ENCODE peak calls at places on chromosomes 16 and 17, in six cellular contexts. One of them, this sample, is unnamed.

GRCh38 chr17:66548158-66548557 is 245.7 kb downstream of the PRKCA start:
- DNase-seq in IMR-90: no peak
- DNase-seq in fibroblast of mammary gland: peak
- DNase-seq in transverse colon: no peak
- DNase-seq in lower leg skin: no peak
- DNase-seq in heart left ventricle: no peak
- DNase-seq in this sample: no peak

GRCh38 chr17:65529761-65530157 is 31.7 kb downstream of the AXIN2 start:
- DNase-seq in IMR-90: no peak
- DNase-seq in fibroblast of mammary gland: no peak
- DNase-seq in transverse colon: no peak
- DNase-seq in lower leg skin: no peak
- DNase-seq in heart left ventricle: no peak
- DNase-seq in this sample: no peak

GRCh38 chr17:13736915-13737314 is 135.2 kb upstream of the HS3ST3A1 start:
- DNase-seq in IMR-90: peak
- DNase-seq in fibroblast of mammary gland: peak
- DNase-seq in transverse colon: no peak
- DNase-seq in lower leg skin: no peak
- DNase-seq in heart left ventricle: no peak
- DNase-seq in this sample: no peak

GRCh38 chr17:65170839-65171238 is 33.7 kb downstream of the RGS9 start:
- DNase-seq in IMR-90: peak
- DNase-seq in fibroblast of mammary gland: no peak
- DNase-seq in transverse colon: no peak
- DNase-seq in lower leg skin: no peak
- DNase-seq in heart left ventricle: peak
- DNase-seq in this sample: peak

GRCh38 chr17:82458885-82459424 is 414 bp downstream of the NARF start:
- DNase-seq in IMR-90: peak
- DNase-seq in fibroblast of mammary gland: no peak
- DNase-seq in transverse colon: peak
- DNase-seq in lower leg skin: no peak
- DNase-seq in heart left ventricle: peak
- DNase-seq in this sample: peak

GRCh38 chr17:82204831-82205719 is 7.6 kb downstream of the CCDC57 start:
- DNase-seq in IMR-90: peak
- DNase-seq in fibroblast of mammary gland: peak
- DNase-seq in transverse colon: no peak
- DNase-seq in lower leg skin: no peak
- DNase-seq in heart left ventricle: no peak
- DNase-seq in this sample: peak

GRCh38 chr16:66525396-66526180 is 24.3 kb downstream of the TK2 start:
- DNase-seq in IMR-90: no peak
- DNase-seq in fibroblast of mammary gland: no peak
- DNase-seq in transverse colon: no peak
- DNase-seq in lower leg skin: no peak
- DNase-seq in heart left ventricle: no peak
- DNase-seq in this sample: no peak

GRCh38 chr16:75264999-75265910 is 13.8 kb upstream of the BCAR1 start:
- DNase-seq in IMR-90: no peak
- DNase-seq in fibroblast of mammary gland: no peak
- DNase-seq in transverse colon: peak
- DNase-seq in lower leg skin: no peak
- DNase-seq in heart left ventricle: peak
- DNase-seq in this sample: no peak

GRCh38 chr17:8121531-8122390 is 2.1 kb downstream of the HES7 start:
- DNase-seq in IMR-90: peak
- DNase-seq in fibroblast of mammary gland: peak
- DNase-seq in transverse colon: peak
- DNase-seq in lower leg skin: no peak
- DNase-seq in heart left ventricle: peak
- DNase-seq in this sample: peak

GRCh38 chr16:15996432-15997109 is 47.2 kb downstream of the ABCC1 start:
- DNase-seq in IMR-90: peak
- DNase-seq in fibroblast of mammary gland: peak
- DNase-seq in transverse colon: no peak
- DNase-seq in lower leg skin: no peak
- DNase-seq in heart left ventricle: peak
- DNase-seq in this sample: peak

GRCh38 chr17:4550534-4551039 is 4.6 kb downstream of the MYBBP1A start:
- DNase-seq in IMR-90: no peak
- DNase-seq in fibroblast of mammary gland: no peak
- DNase-seq in transverse colon: no peak
- DNase-seq in lower leg skin: no peak
- DNase-seq in heart left ventricle: no peak
- DNase-seq in this sample: no peak

DNA sequence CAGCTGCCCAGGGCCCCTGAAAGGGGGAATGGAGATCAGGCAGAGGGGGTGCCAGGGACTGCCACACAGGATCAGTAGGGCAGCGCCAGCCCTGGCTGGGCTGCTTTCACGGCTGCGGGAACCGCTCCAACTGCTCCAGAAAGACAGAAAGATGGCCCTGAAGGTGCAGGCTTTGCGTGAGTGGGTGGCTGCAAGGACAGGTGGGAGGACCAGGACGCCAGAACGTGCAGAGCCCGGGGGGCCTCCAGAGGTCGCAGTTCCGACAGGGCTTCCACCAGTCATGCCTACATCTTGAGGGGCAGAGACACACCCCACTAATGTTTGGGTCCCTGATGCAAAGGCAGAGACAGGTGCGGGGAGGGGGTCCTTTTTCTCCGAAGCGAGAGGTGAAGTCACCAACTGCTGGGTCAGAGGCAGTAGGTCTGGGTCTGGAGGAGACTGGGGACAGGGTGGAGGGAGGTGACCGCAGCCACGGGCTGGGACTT is 790 bp upstream of the ATP6V0C start:
- DNase-seq in IMR-90: no peak
- DNase-seq in fibroblast of mammary gland: no peak
- DNase-seq in transverse colon: no peak
- DNase-seq in lower leg skin: no peak
- DNase-seq in heart left ventricle: peak
- DNase-seq in this sample: no peak
- TF ChIP-seq CTCF in IMR-90: no peak
- TF ChIP-seq CTCF in fibroblast of mammary gland: no peak
- TF ChIP-seq CTCF in transverse colon: no peak
- TF ChIP-seq CTCF in lower leg skin: no peak
- TF ChIP-seq CTCF in heart left ventricle: no peak
- TF ChIP-seq CTCF in this sample: peak

DNA sequence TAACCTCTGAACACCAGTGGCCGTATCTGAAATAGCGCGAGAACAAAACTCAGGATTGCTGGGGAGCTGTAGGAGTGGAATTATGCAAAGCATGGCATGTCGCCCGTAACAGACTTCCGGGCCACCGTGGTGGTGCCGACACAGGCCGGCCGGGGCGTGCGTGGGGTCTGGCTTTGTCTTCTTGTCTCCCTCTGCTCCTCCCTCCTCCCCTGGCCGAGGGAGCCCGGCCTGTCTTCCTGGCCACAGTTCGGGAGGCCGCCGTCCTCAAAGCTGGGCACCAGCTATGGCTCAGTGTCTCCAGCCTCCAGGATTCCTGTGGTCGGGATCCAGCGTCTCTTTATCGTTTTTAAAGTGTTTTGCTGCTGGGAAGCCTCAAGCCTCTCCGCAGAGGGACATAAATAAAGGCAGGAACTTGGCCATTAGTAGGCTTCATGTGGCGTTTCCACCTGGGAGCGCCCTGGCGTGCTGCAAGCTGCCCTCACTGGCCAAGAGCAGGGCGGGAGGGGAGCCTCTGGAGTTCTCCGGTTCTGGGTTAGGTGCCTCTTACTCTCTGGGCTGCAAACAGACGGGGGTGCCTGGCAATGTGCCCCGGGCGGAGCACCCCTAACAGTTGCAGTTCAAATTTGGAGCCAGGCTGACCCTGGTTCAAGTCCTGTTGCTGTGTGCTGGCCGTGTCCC is 22.0 kb upstream of the NPTX1 start:
- DNase-seq in IMR-90: peak
- DNase-seq in fibroblast of mammary gland: peak
- DNase-seq in transverse colon: peak
- DNase-seq in lower leg skin: no peak
- DNase-seq in heart left ventricle: no peak
- DNase-seq in this sample: peak
- H3K4me3 ChIP-seq in IMR-90: no peak
- H3K4me3 ChIP-seq in fibroblast of mammary gland: no peak
- H3K4me3 ChIP-seq in transverse colon: no peak
- H3K4me3 ChIP-seq in lower leg skin: no peak
- H3K4me3 ChIP-seq in heart left ventricle: no peak
- H3K4me3 ChIP-seq in this sample: no peak

GRCh38 chr17:56119191-56119590 is 34.1 kb upstream of the ANKFN1 start:
- DNase-seq in IMR-90: no peak
- DNase-seq in fibroblast of mammary gland: no peak
- DNase-seq in transverse colon: no peak
- DNase-seq in lower leg skin: no peak
- DNase-seq in heart left ventricle: no peak
- DNase-seq in this sample: no peak

GRCh38 chr17:56125830-56126819 is 27.1 kb upstream of the ANKFN1 start:
- DNase-seq in IMR-90: peak
- DNase-seq in fibroblast of mammary gland: peak
- DNase-seq in transverse colon: no peak
- DNase-seq in lower leg skin: peak
- DNase-seq in heart left ventricle: no peak
- DNase-seq in this sample: peak

DNA sequence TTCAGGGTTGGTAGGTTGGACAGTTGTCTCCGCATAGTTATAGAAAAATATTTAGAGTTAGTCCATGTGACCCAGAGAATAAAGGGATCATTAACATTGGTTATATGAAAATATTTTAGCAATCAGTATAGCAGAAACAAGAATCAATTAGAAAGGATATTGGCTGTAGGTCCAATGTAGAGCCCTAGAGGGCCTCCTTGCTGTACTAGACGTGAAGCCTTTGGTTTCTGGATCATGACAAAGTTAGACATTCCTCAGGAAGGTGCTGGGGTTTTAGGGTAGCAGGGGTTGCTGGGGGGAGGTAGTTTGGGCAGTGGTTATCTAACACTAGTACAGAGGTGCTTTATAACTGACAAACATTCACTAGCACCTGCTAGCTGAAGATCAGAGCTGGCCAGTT is 31.6 kb upstream of the ANKFN1 start:
- DNase-seq in IMR-90: no peak
- DNase-seq in fibroblast of mammary gland: no peak
- DNase-seq in transverse colon: no peak
- DNase-seq in lower leg skin: no peak
- DNase-seq in heart left ventricle: no peak
- DNase-seq in this sample: no peak
- TF ChIP-seq CTCF in IMR-90: peak
- TF ChIP-seq CTCF in fibroblast of mammary gland: peak
- TF ChIP-seq CTCF in transverse colon: no peak
- TF ChIP-seq CTCF in lower leg skin: no peak
- TF ChIP-seq CTCF in heart left ventricle: no peak
- TF ChIP-seq CTCF in this sample: peak

DNA sequence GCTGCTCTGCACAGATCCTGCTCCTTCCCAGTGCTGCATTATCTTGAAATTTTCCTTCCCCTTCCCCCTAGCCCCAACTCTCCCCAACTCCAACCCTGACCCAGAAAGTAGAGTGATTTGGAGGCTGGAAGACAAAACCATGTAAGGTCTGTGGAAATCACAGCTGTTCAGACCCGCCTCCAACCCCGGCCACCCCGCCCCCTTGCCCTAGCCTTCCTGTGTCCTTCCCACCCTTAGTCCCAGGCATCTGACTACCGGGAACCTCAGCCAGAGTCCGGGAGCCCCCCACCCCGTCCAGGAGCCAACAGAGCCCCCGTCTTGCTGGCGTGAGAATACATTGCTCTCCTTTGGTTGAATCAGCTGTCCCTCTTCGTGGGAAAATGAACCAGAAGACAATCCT is at the start of gene AOC3:
- DNase-seq in IMR-90: no peak
- DNase-seq in fibroblast of mammary gland: no peak
- DNase-seq in transverse colon: peak
- DNase-seq in lower leg skin: no peak
- DNase-seq in heart left ventricle: peak
- DNase-seq in this sample: no peak
- H3K4me3 ChIP-seq in IMR-90: no peak
- H3K4me3 ChIP-seq in fibroblast of mammary gland: no peak
- H3K4me3 ChIP-seq in transverse colon: peak
- H3K4me3 ChIP-seq in lower leg skin: no peak
- H3K4me3 ChIP-seq in heart left ventricle: peak
- H3K4me3 ChIP-seq in this sample: no peak

DNA sequence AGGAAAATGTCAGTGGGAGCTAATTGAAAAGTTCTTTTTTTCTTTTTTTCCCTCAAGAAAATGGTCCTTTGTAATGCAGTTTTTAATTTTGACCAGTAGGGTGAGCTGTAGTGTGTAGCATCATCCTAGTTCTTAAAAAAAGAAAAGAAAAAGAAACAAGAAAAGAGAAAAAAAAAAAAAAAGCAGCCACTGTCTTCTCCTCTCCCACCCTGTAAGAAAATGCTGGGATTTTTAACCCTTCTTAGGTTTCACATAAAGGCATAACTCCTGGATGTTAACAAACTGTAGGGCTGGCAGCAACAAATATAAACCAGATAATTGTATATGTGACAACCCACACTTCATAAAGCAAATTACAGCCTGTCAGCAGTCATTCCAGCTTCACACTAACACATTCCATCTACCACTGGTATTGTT is 78.1 kb downstream of the SKAP1 start:
- DNase-seq in IMR-90: peak
- DNase-seq in fibroblast of mammary gland: peak
- DNase-seq in transverse colon: no peak
- DNase-seq in lower leg skin: no peak
- DNase-seq in heart left ventricle: no peak
- DNase-seq in this sample: no peak
- TF ChIP-seq CTCF in IMR-90: peak
- TF ChIP-seq CTCF in fibroblast of mammary gland: peak
- TF ChIP-seq CTCF in transverse colon: peak
- TF ChIP-seq CTCF in lower leg skin: no peak
- TF ChIP-seq CTCF in heart left ventricle: peak
- TF ChIP-seq CTCF in this sample: peak

GRCh38 chr16:279531-279930 is 860 bp upstream of the ARHGDIG start:
- DNase-seq in IMR-90: no peak
- DNase-seq in fibroblast of mammary gland: no peak
- DNase-seq in transverse colon: no peak
- DNase-seq in lower leg skin: no peak
- DNase-seq in heart left ventricle: no peak
- DNase-seq in this sample: no peak
- H3K4me3 ChIP-seq in IMR-90: no peak
- H3K4me3 ChIP-seq in fibroblast of mammary gland: no peak
- H3K4me3 ChIP-seq in transverse colon: no peak
- H3K4me3 ChIP-seq in lower leg skin: no peak
- H3K4me3 ChIP-seq in heart left ventricle: no peak
- H3K4me3 ChIP-seq in this sample: no peak

DNA sequence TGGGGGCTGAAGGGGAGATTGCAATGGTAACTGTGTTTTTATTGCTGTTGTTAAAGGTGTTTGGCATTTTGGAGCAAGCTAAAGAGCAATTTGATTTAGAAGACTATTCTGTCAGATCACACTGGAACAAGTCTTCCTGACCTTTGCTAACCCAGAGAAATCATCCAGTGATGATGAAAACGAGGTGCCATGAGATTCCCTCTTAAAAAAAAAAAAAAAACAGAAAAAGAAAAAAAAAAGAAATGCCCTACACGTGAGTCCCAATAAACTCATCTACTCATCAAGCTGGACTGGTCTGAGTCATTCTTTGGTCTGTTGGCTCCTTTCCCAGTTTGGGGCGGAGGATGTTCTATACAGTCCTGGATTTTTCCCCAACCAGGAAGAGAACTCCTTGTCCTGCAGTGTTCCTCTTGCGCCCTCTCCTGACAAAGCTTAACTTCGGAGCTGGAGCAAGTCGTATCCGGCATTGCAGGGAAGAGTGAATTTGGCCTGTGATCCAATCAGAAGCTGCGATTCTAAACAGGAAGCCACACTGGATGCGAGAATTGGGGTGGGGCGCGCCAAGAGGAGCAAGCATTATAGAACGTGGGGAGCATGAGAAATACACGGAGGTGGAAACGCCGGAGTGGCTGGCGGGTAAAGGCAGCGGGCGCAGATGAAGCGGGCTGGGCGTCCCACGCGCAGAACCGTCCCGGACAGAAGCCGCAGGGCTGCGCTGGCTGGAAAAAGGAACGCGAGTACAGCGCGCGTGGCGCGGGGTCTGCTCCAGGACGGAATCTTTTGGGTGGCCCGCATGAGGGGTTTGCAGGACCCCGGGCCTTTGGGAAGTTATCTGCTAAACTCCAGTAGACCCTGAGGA is 22.4 kb upstream of the CRYM start:
- DNase-seq in IMR-90: peak
- DNase-seq in fibroblast of mammary gland: peak
- DNase-seq in transverse colon: peak
- DNase-seq in lower leg skin: peak
- DNase-seq in heart left ventricle: peak
- DNase-seq in this sample: peak
- TF ChIP-seq CTCF in IMR-90: peak
- TF ChIP-seq CTCF in fibroblast of mammary gland: peak
- TF ChIP-seq CTCF in transverse colon: peak
- TF ChIP-seq CTCF in lower leg skin: peak
- TF ChIP-seq CTCF in heart left ventricle: peak
- TF ChIP-seq CTCF in this sample: peak

This sample was measured in brain microvascular endothelial cell.